ENCODE peak calls at places on chromosomes 2 and 18, in six cellular contexts. S is HepG2, U is K562, C is A549, Z is H1, H is endothelial cell of umbilical vein. M is an unnamed sample.

GRCh38 chr2:223970343-223971128 is 13.3 kb downstream of the MRPL44 start:
- DNase-seq in S (peak; percentile 66), U (no peak), C (peak; percentile 64), Z (peak; percentile 74), H (peak; percentile 76), M (no peak)

GRCh38 chr2:164479460-164479859 is 141.8 kb downstream of the GRB14 start:
- DNase-seq in S (peak; percentile 43), U (no peak), C (peak; percentile 64), Z (no peak), H (peak; percentile 58), M (peak; percentile 57)

GRCh38 chr2:187499941-187500532 is 52.0 kb upstream of the CALCRL start:
- DNase-seq in S (peak; percentile 66), U (peak; percentile 45), C (peak; percentile 74), Z (peak; percentile 71), H (peak; percentile 75), M (peak; percentile 67)

GRCh38 chr18:67199993-67200617 is 316.4 kb downstream of the DSEL start:
- DNase-seq in S (peak; percentile 53), U (no peak), C (peak; percentile 48), Z (no peak), H (peak; percentile 72), M (no peak)

GRCh38 chr2:241940329-241940728 is 70.8 kb downstream of the RTP5 start:
- DNase-seq in S (peak; percentile 31), U (peak; percentile 23), C (peak; percentile 44), Z (no peak), H (no peak), M (no peak)

GRCh38 chr2:101446869-101447268 is 28.0 kb downstream of the RFX8 start:
- DNase-seq in S (no peak), U (no peak), C (no peak), Z (no peak), H (no peak), M (no peak)

GRCh38 chr2:45170976-45171514 is 161.8 kb upstream of the SIX2 start:
- DNase-seq in S (no peak), U (no peak), C (no peak), Z (no peak), H (no peak), M (no peak)

GRCh38 chr18:7608798-7609197 is 41.7 kb downstream of the PTPRM start:
- DNase-seq in S (no peak), U (no peak), C (no peak), Z (no peak), H (no peak), M (no peak)

GRCh38 chr2:23662941-23663729 is 263.8 kb downstream of the ATAD2B start:
- DNase-seq in S (no peak), U (no peak), C (no peak), Z (no peak), H (no peak), M (peak; percentile 31)

GRCh38 chr2:98649135-98649991 is 41.0 kb downstream of the UNC50 start:
- DNase-seq in S (peak; percentile 83), U (peak; percentile 42), C (peak; percentile 76), Z (peak; percentile 89), H (peak; percentile 87), M (peak; percentile 85)

GRCh38 chr2:197909377-197909776 is 105.0 kb downstream of the PLCL1 start:
- DNase-seq in S (no peak), U (peak; percentile 37), C (no peak), Z (no peak), H (peak; percentile 34), M (no peak)

GRCh38 chr2:102147935-102148334 is 5.4 kb downstream of the IL1R1 start:
- DNase-seq in S (no peak), U (no peak), C (no peak), Z (no peak), H (no peak), M (no peak)

GRCh38 chr2:1509271-1509995 is 96.2 kb downstream of the TPO start:
- DNase-seq in S (no peak), U (no peak), C (no peak), Z (no peak), H (no peak), M (no peak)

GRCh38 chr2:8976419-8976818 is 27.1 kb downstream of the MBOAT2 start:
- DNase-seq in S (no peak), U (no peak), C (no peak), Z (no peak), H (peak; percentile 10), M (no peak)

GRCh38 chr18:77983270-77983669 is 733.6 kb downstream of the GALR1 start:
- DNase-seq in S (no peak), U (no peak), C (no peak), Z (no peak), H (no peak), M (no peak)

GRCh38 chr2:229708335-229708734 is 6.0 kb downstream of the DNER start:
- DNase-seq in S (no peak), U (no peak), C (no peak), Z (no peak), H (no peak), M (no peak)

GRCh38 chr18:44818148-44818547 is 137.5 kb downstream of the SETBP1 start:
- DNase-seq in S (no peak), U (no peak), C (no peak), Z (no peak), H (no peak), M (no peak)

GRCh38 chr2:177606636-177607035 is 214.1 kb downstream of the AGPS start:
- DNase-seq in S (no peak), U (no peak), C (no peak), Z (no peak), H (peak; percentile 36), M (no peak)

GRCh38 chr2:218986148-218986761 is 1.3 kb upstream of the FEV start:
- DNase-seq in S (no peak), U (no peak), C (no peak), Z (no peak), H (no peak), M (no peak)

GRCh38 chr2:20648207-20648606 is 2.7 kb downstream of the HS1BP3 start:
- DNase-seq in S (no peak), U (no peak), C (no peak), Z (no peak), H (no peak), M (no peak)

GRCh38 chr2:219041252-219041651 is at the start of gene CFAP65:
- DNase-seq in S (no peak), U (peak; percentile 12), C (peak; percentile 68), Z (peak; percentile 86), H (peak; percentile 40), M (peak; percentile 69)

GRCh38 chr2:191922736-191923651 is 76.1 kb upstream of the CAVIN2 start:
- DNase-seq in S (no peak), U (no peak), C (no peak), Z (no peak), H (no peak), M (no peak)

GRCh38 chr18:4842287-4842686 is 354.8 kb downstream of the AKAIN1 start:
- DNase-seq in S (no peak), U (no peak), C (no peak), Z (no peak), H (no peak), M (no peak)

GRCh38 chr2:200509227-200509607 is 651 bp downstream of the KCTD18 start:
- DNase-seq in S (no peak), U (peak; percentile 27), C (peak; percentile 20), Z (peak; percentile 48), H (no peak), M (no peak)

GRCh38 chr2:100820346-100821254 is 661 bp downstream of the NPAS2 start:
- DNase-seq in S (no peak), U (no peak), C (no peak), Z (peak; percentile 59), H (peak; percentile 54), M (peak; percentile 20)

GRCh38 chr2:17791121-17791902 is 24.9 kb upstream of the MSGN1 start:
- DNase-seq in S (no peak), U (no peak), C (no peak), Z (no peak), H (peak; percentile 97), M (no peak)
- TF ChIP-seq JUN in S (no peak), U (no peak), C (no peak), Z (no peak), H (no peak), M (no peak)

DNA sequence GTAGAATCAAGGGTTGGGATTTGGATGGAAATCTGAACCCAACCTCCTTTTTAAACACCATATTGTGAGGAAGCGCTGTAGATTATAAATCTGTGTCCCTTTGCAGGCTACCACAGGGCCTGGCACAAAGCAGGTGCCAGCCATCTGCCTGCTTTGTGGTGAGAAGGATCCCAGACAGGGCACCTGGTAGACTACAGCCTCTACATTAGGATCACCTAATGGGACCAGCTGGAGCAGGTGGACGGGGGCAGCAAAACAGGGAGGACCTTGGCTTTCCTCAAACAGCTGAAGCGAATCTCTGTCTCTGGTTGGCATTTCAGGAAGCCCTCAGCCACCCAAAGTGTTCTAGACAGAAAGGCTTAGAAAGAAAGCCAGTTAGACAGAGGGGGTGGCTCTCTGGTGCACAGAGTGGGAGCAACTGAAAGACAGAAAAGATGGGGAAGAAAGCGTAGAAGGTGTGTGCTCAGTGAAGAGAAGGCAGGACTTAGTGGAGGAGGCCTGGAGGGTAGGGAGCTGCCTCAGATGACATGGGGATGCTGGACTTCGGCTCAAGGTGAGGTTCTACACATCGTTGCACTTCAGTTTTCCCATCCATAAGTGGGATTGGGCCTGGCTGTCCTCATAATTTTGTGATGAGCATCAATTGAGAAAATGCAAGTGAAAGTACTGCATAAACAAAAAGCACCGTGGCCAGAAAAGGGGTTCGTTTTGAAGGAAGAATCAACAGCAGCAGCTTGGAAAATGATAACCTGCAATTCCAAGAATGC is 350.8 kb downstream of the CYRIA start:
- DNase-seq in S (no peak), U (no peak), C (no peak), Z (no peak), H (no peak), M (no peak)
- TF ChIP-seq JUN in S (no peak), U (no peak), C (no peak), Z (no peak), H (no peak), M (no peak)

DNA sequence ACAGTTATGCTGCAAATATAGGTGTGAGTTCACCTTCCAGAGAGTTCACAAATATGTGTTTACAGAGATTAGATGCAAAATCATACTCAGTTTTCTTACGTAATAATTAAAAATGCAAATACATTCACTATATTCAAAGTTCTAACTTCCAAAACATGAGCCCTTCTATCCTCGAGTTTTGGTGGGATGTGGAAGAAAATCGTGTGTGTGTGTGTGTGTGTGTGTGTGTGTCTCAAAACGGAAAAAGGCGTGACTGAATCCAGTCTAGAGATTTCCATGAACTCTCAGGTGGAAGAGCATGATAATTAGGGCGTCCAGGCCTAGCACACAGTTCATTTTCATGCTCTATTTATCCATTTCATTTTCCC is 1.2 kb downstream of the DSG2 start:
- DNase-seq in S (no peak), U (no peak), C (no peak), Z (no peak), H (no peak), M (no peak)
- TF ChIP-seq JUN in S (no peak), U (no peak), C (no peak), Z (no peak), H (no peak), M (no peak)

DNA sequence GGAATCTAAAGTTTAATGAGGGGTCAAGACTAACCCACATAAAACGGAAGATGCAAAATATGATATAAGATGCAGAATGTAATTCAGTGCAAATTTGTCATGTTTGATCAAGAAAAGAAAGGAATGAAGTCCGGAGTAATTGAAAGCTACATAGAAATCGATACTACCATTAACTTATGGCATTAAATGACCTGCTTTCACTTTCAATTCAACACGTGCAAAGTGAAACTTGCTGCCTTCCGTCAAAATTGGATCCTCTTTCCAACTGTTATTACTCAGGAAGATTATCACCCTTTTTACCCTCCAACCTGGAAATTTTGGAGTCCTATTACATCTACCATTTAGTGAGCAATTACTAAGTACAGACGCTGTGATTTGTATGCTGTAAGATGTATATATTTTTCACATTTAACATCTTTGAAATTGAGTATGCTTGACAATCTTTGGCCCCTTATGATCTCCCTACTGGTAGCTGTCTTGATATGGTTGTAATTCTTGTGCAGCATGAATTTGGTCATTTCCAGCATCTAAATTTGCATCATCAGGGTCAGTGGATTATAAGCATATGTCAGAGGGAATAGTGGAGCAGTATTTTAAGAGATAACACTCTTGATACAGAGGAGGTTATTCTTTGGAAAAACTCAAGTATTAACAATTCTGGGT is 18.6 kb downstream of the UNC80 start:
- DNase-seq in S (no peak), U (no peak), C (no peak), Z (no peak), H (no peak), M (no peak)
- TF ChIP-seq JUN in S (no peak), U (no peak), C (no peak), Z (no peak), H (no peak), M (no peak)